ENCODE peak calls at places on chromosomes 2 and 18, in five cellular contexts. R is activated CD4-positive, CD25-positive, alpha-beta regulatory T cell treated with anti-CD3 and anti-CD28 coated beads, Interleukin-2, amount 50 U/mL, for 72 hours; D is T-helper 1 cell; I is NCI-H82; G is activated CD8-positive, alpha-beta memory T cell treated with anti-CD3 and anti-CD28 coated beads, Interleukin-2, amount 50 U/mL, for 4 hours. Z is an unnamed sample.

GRCh38 chr2:189336276-189336975 is 104.8 kb upstream of the WDR75 start:
- DNase-seq in G (no peak), I (no peak), R (no peak), D (no peak), Z (no peak)

GRCh38 chr2:238848566-238848940 is 668 bp downstream of the TWIST2 start:
- DNase-seq in G (no peak), R (no peak), I (no peak), D (no peak), Z (no peak)

GRCh38 chr18:77065221-77065981 is 67.2 kb downstream of the MBP start:
- DNase-seq in G (no peak), D (peak), I (no peak), R (no peak), Z (no peak)

GRCh38 chr2:10538224-10538894 is 90.2 kb upstream of the ODC1 start:
- DNase-seq in R (no peak), I (no peak), G (no peak), D (no peak), Z (no peak)

GRCh38 chr2:61057562-61057961 is 8.1 kb upstream of the SANBR start:
- DNase-seq in R (no peak), I (no peak), G (no peak), D (no peak), Z (no peak)

GRCh38 chr18:64712035-64712434 is 563.1 kb upstream of the LINC00305 start:
- DNase-seq in D (no peak), G (no peak), I (no peak), R (no peak), Z (no peak)

GRCh38 chr2:37189452-37190153 is 1.1 kb upstream of the SULT6B1 start:
- DNase-seq in I (no peak), R (no peak), D (no peak), G (no peak), Z (no peak)

GRCh38 chr2:61588566-61588965 is 50.4 kb upstream of the XPO1 start:
- DNase-seq in R (no peak), D (no peak), G (no peak), I (no peak), Z (no peak)

GRCh38 chr2:157747695-157748370 is 119.2 kb upstream of the ACVR1C start:
- DNase-seq in I (no peak), D (no peak), R (no peak), G (no peak), Z (no peak)

GRCh38 chr18:11660691-11661090 is 28.4 kb upstream of the GNAL start:
- DNase-seq in R (no peak), G (no peak), I (no peak), D (no peak), Z (no peak)

GRCh38 chr2:12704378-12704777 is 12.4 kb upstream of the TRIB2 start:
- DNase-seq in D (no peak), R (no peak), G (no peak), I (no peak), Z (no peak)

GRCh38 chr2:239682518-239682917 is 281.7 kb upstream of the HDAC4 start:
- DNase-seq in R (no peak), I (no peak), G (no peak), D (no peak), Z (no peak)

GRCh38 chr2:220165401-220165800 is 538.0 kb downstream of the SLC4A3 start:
- DNase-seq in G (no peak), R (no peak), D (no peak), I (no peak), Z (peak)

GRCh38 chr2:203857656-203858055 is 9.9 kb upstream of the CTLA4 start:
- DNase-seq in R (no peak), I (no peak), G (no peak), D (no peak), Z (no peak)

GRCh38 chr18:56505971-56506370 is 132.4 kb downstream of the TXNL1 start:
- DNase-seq in G (no peak), D (no peak), I (no peak), R (no peak), Z (no peak)

GRCh38 chr2:170098626-170099312 is 79.2 kb upstream of the MYO3B start:
- DNase-seq in I (no peak), R (no peak), D (no peak), G (no peak), Z (no peak)

GRCh38 chr2:42186945-42187632 is 17.9 kb downstream of the EML4 start:
- DNase-seq in R (no peak), G (no peak), D (no peak), I (no peak), Z (no peak)

GRCh38 chr18:22999212-22999611 is 66.1 kb downstream of the RBBP8 start:
- DNase-seq in D (no peak), I (no peak), R (no peak), G (no peak), Z (no peak)

GRCh38 chr2:156626931-156627330 is 190.8 kb downstream of the GPD2 start:
- DNase-seq in I (no peak), D (no peak), R (no peak), G (no peak), Z (no peak)

Z was measured in NCI-H345.